ENCODE peak calls at places on chromosomes 2 and 18, in eight cellular contexts. N is colonic mucosa, Q is gastrocnemius medialis, O is suprapubic skin, P is uterus, S is iPS DF 6.9, D is adrenal gland, C is tibial artery. L is an unnamed sample. For H3K4me1, the result is how much of the 10 kb centered on the place peaks cover.

GRCh38 chr18:8721716-8722115 is 16.4 kb downstream of the MTCL1 start:
- DNase-seq in P (no peak), Q (no peak), S (no peak), C (no peak), O (no peak), N (peak), D (no peak), L (no peak)

GRCh38 chr2:145022671-145023330 is 502.9 kb upstream of the ZEB2 start:
- DNase-seq in S (no peak), O (no peak), Q (no peak), C (no peak), P (no peak), D (no peak), N (no peak), L (no peak)

GRCh38 chr2:83196225-83196624 is 1262.9 kb downstream of the SUCLG1 start:
- DNase-seq in Q (no peak), S (no peak), P (no peak), N (no peak), D (no peak), O (no peak), C (no peak), L (no peak)

GRCh38 chr2:73925853-73926492 is 707 bp upstream of the DGUOK start:
- DNase-seq in S (no peak), Q (no peak), O (no peak), C (no peak), P (no peak), D (no peak), N (peak), L (no peak)

GRCh38 chr2:127674241-127675209 is 805 bp downstream of the LIMS2 start:
- DNase-seq in Q (no peak), O (no peak), S (no peak), D (peak), P (no peak), C (peak), N (no peak), L (peak)

GRCh38 chr2:64637000-64637628 is 16.6 kb downstream of the SERTAD2 start:
- DNase-seq in Q (no peak), P (no peak), S (no peak), O (no peak), N (no peak), D (peak), C (no peak), L (no peak)

GRCh38 chr2:23376972-23377371 is 8.0 kb upstream of the KLHL29 start:
- DNase-seq in C (no peak), N (no peak), O (no peak), D (no peak), Q (no peak), S (no peak), P (no peak), L (no peak)

GRCh38 chr2:71530246-71530986 is 77.1 kb downstream of the DYSF start:
- DNase-seq in Q (no peak), N (no peak), S (peak), O (no peak), C (no peak), D (no peak), P (no peak), L (peak)

GRCh38 chr2:196263181-196263747 is 91.9 kb upstream of the STK17B start:
- DNase-seq in N (no peak), Q (no peak), O (no peak), C (peak), S (no peak), D (peak), P (no peak), L (no peak)

GRCh38 chr2:317501-318424 is 29.9 kb upstream of the ALKAL2 start:
- DNase-seq in Q (no peak), N (no peak), S (no peak), O (no peak), P (no peak), C (no peak), D (no peak), L (no peak)

GRCh38 chr2:205682239-205683021 is at the start of gene NRP2:
- DNase-seq in S (no peak), Q (peak), N (peak), C (peak), P (peak), D (peak), O (peak), L (peak)

GRCh38 chr2:136052374-136053362 is 65.3 kb downstream of the CXCR4 start:
- DNase-seq in S (no peak), C (no peak), Q (no peak), D (no peak), P (no peak), O (no peak), N (no peak), L (no peak)

GRCh38 chr2:224222320-224222719 is 179.6 kb downstream of the FAM124B start:
- DNase-seq in P (no peak), C (no peak), D (no peak), Q (no peak), O (no peak), N (no peak), S (no peak), L (no peak)

GRCh38 chr2:3126686-3127278 is 250.8 kb downstream of the EIPR1 start:
- DNase-seq in P (no peak), S (no peak), Q (no peak), C (no peak), O (peak), D (no peak), N (no peak), L (no peak)

GRCh38 chr18:79769698-79770500 is 27.8 kb upstream of the KCNG2 start:
- DNase-seq in S (no peak), Q (no peak), C (no peak), N (no peak), O (no peak), P (no peak), D (no peak), L (no peak)

GRCh38 chr2:25306767-25307368 is 34.9 kb downstream of the DNMT3A start:
- DNase-seq in O (no peak), D (peak), P (no peak), S (no peak), N (no peak), C (peak), Q (peak), L (no peak)

GRCh38 chr18:79693561-79694205 is 14.1 kb downstream of the CTDP1 start:
- DNase-seq in S (no peak), P (no peak), N (no peak), D (no peak), O (peak), C (no peak), Q (no peak), L (no peak)

GRCh38 chr2:75309596-75310290 is 110.4 kb upstream of the TACR1 start:
- DNase-seq in Q (no peak), P (no peak), C (no peak), D (no peak), O (no peak), N (no peak), S (no peak), L (no peak)

DNA sequence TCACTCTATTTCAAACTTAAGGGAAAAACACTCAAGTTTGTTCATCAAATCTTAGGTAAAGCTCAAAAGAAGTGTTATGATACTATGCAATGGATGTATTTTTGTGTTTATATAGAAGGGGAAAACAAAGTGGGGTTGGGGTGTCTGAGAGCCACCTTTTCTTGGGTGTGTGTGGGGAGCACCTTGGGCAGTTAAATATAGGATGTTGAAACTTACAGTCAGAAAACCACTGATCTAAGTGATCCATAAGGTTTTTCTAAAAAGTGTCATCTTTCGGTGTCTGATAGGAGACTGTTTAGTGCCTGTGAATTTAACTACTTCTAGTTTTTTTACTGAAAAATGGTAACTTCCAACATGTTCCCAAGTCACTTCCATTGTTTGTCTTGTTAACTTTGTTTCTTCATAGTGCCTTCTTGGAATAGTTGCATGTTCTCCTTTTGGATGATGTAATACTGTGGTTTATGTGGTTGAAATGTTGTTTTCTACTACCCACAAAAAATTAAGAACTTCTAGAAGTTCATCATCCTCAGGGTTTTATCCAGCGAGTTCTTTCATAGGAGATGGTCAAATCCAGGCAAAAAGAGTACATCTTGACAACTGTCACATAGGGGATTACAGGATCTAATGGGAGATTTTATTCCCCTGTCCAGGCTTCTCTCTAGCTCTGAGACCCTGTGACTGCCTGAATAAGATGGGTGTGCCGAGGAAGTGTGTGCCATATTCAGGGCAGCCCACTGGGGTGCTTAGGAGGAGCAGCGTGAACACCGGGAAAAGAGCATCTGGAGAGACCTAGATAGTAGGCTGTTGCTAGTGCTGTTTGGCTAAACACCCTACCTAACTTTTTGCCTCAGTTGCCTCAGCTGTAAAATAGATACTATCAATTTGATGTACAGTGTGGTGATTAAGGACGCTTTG is 46.2 kb downstream of the CAB39 start:
- DNase-seq in D (no peak), N (no peak), S (no peak), O (no peak), P (no peak), C (no peak), Q (no peak), L (no peak)
- H3K4me3 ChIP-seq in D (no peak), N (no peak), S (no peak), O (no peak), P (no peak), C (no peak), Q (no peak), L (no peak)

DNA sequence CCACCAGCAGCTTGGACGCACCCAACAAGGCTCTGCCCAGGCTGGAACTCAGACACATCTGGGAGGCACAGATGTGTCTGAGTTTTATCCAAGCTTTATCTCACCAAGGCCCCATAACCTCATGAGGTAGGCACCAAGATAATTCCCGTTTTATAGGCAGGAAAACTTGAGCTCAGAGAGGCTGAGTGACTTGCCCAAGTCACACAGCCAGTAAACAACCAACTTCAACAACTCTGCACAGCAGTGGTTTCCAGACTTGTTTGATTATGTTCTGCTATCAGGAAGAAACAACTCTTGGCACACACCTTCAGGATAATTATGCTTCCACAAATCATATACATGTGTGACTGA is 63.1 kb downstream of the ZFP36L2 start:
- DNase-seq in P (no peak), C (no peak), Q (no peak), N (no peak), O (no peak), D (no peak), S (no peak), L (no peak)
- H3K4me1 ChIP-seq in P (under half), C (under half), Q (under half), N (under half), O (under half), D (under half), S (under half), L (under half)

GRCh38 chr2:105760191-105760590 is 15.5 kb downstream of the NCK2 start:
- DNase-seq in D (no peak), Q (no peak), C (no peak), P (no peak), S (no peak), O (no peak), N (no peak), L (no peak)

GRCh38 chr2:105763076-105763475 is 18.4 kb downstream of the NCK2 start:
- DNase-seq in S (no peak), D (no peak), N (no peak), Q (no peak), O (no peak), C (no peak), P (no peak), L (no peak)

GRCh38 chr2:105760639-105761337 is 16.1 kb downstream of the NCK2 start:
- DNase-seq in O (peak), C (no peak), S (no peak), N (no peak), D (no peak), Q (no peak), P (no peak), L (no peak)

GRCh38 chr2:105764059-105764458 is 19.3 kb downstream of the NCK2 start:
- DNase-seq in D (no peak), C (no peak), S (no peak), Q (no peak), P (no peak), N (no peak), O (no peak), L (no peak)

DNA sequence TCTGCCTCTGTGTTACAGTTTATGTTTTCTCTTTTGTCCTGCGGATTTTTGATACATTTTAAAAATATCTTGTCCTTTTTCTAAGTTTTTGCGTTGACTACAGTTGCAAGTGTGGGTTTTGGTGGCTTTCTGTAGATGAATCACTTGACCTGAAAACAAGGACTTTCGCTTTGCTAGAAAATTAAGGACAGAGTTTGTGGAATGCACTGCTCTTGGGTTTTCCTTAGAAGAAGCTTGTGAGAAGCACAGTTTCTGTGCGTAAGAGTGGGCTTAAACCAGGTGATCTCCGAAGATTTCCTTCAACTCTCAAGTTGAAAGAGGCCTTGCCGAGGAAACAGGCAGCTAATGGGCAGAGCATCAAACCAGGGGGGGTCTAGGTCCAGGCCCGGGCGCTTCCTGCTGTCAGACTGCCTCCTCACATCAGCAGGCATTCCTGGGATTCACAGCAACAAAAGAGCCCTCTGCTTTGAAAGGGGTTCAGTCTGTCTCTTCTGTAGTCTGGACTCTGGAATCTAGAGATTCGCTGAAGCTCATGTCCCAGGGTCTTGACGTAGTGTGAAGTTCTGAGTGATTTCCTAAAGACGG is 17.3 kb downstream of the NCK2 start:
- DNase-seq in S (peak), C (no peak), O (no peak), N (no peak), Q (no peak), D (no peak), P (no peak), L (no peak)
- H3K4me3 ChIP-seq in S (no peak), C (no peak), O (no peak), N (no peak), Q (no peak), D (no peak), P (no peak), L (no peak)

DNA sequence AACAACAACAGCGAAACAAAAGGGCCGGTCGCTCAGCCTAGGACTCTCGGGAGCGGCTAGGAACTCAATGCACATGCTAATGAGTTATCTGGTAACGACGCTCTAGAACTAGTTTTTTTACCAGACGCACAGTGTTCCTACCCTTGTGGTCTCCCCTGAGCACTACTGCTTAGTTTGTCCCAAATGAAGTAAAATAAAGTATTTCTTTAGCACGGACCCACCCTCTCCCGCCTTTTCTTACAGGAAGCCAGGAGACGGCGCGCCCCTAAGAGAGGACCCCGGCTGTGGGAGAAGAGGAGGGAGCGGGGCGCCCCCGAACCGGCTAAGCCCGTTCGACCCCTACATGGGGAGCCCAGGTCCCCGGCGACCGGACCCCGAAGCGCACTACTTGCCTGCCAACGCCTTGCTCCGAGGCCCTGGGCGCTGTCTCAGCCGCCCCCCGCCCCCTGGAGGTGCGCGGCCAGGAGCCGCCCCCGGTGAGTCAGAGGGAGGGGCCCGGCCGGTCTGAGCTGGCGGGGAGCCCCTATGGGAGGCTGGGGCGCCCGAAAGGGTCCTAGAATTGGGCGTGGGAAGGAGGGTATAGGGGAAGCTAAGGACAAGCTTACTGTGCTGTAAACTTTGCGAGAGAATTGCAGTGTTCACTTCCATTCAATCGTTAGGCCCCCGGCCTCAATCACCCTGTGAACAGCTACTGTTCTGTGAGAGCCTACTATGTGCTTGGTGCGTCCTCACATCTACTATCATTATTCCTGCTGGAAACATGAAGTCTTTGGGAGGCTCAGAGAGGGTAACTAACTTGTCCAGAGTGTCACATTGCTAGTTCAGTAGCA is 3.6 kb upstream of the CAPG start:
- DNase-seq in P (peak), Q (no peak), N (peak), D (no peak), S (no peak), O (no peak), C (no peak), L (no peak)
- H3K4me1 ChIP-seq in P (under half), Q (under half), N (under half), D (under half), S (under half), O (half or more), C (under half), L (under half)

GRCh38 chr2:192373754-192374153 is 179.0 kb upstream of the TMEFF2 start:
- DNase-seq in D (no peak), C (no peak), P (no peak), Q (no peak), N (no peak), S (no peak), O (no peak), L (no peak)

GRCh38 chr2:192377174-192377573 is 182.4 kb upstream of the TMEFF2 start:
- DNase-seq in P (no peak), C (no peak), Q (no peak), S (no peak), N (no peak), D (no peak), O (no peak), L (no peak)

GRCh38 chr2:192381082-192381481 is 186.3 kb upstream of the TMEFF2 start:
- DNase-seq in O (no peak), D (no peak), N (no peak), C (no peak), Q (no peak), S (no peak), P (no peak), L (no peak)

DNA sequence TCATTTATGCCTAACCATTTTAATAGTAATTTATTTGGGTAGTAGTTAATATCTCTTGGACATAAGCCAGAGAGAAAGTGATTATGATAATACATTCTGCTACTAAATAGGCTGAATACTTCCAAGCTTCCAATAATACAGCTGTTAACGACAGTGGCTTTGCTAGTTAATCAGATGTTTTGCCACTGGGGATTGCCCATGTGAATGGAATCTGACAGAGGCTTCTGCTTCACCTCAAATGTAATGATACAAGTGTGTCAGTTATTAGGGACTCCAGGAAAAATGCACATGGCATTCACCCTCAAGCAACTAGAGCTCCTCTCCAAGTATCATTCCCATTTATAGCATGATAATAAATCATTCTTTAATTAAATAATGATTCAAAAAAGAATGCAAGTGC is 185.0 kb upstream of the TMEFF2 start:
- DNase-seq in N (no peak), O (no peak), P (no peak), Q (no peak), C (no peak), S (no peak), D (no peak), L (no peak)
- H3K4me3 ChIP-seq in N (no peak), O (no peak), P (no peak), Q (no peak), C (no peak), S (no peak), D (no peak), L (no peak)

GRCh38 chr2:88022522-88022921 is 6.2 kb upstream of the RNU2-63P start:
- DNase-seq in P (no peak), N (peak), D (no peak), C (no peak), Q (no peak), S (no peak), O (no peak), L (no peak)

GRCh38 chr2:88016948-88017779 is 817 bp upstream of the RNU2-63P start:
- DNase-seq in S (no peak), O (no peak), P (no peak), N (peak), Q (no peak), C (peak), D (no peak), L (peak)

GRCh38 chr2:88019985-88020384 is 3.6 kb upstream of the RNU2-63P start:
- DNase-seq in N (no peak), S (no peak), P (no peak), O (no peak), D (no peak), C (no peak), Q (no peak), L (no peak)

GRCh38 chr2:88016086-88016947 is at the start of gene RNU2-63P:
- DNase-seq in P (peak), N (peak), Q (peak), S (no peak), C (peak), O (no peak), D (peak), L (no peak)

GRCh38 chr2:88018969-88019368 is 2.6 kb upstream of the RNU2-63P start:
- DNase-seq in P (no peak), D (no peak), C (no peak), N (no peak), Q (no peak), O (no peak), S (no peak), L (no peak)
- H3K4me1 ChIP-seq in P (under half), D (under half), C (under half), N (under half), Q (under half), O (under half), S (under half), L (under half)